ENCODE peak calls at places on chromosomes 1 and 21, in five cellular contexts. X is K562, E is HepG2, M is H1, R is GM12878. O is an unnamed sample.

GRCh38 chr21:27771938-27772505 is 805.1 kb upstream of the ADAMTS5 start:
- DNase-seq in X (no peak), M (no peak), R (no peak), E (no peak), O (no peak)

GRCh38 chr1:160834945-160835565 is 27.6 kb downstream of the CD244 start:
- DNase-seq in E (peak), M (no peak), R (no peak), X (peak), O (peak)

GRCh38 chr1:1306070-1306660 is 1.6 kb downstream of the ACAP3 start:
- DNase-seq in X (no peak), R (no peak), E (peak), M (no peak), O (no peak)

GRCh38 chr1:216330262-216330661 is 93.0 kb downstream of the USH2A start:
- DNase-seq in E (no peak), R (no peak), M (no peak), X (no peak), O (no peak)

GRCh38 chr1:115713906-115714305 is 54.6 kb downstream of the CASQ2 start:
- DNase-seq in R (no peak), M (no peak), E (no peak), X (no peak), O (no peak)

GRCh38 chr1:189405419-189405818 is 1072.2 kb downstream of the BRINP3 start:
- DNase-seq in X (no peak), M (no peak), E (no peak), R (no peak), O (no peak)

GRCh38 chr1:19957779-19958178 is 21.6 kb downstream of the PLA2G2A start:
- DNase-seq in E (peak), M (no peak), X (no peak), R (no peak), O (no peak)

GRCh38 chr1:204246876-204247275 is 33.1 kb upstream of the GOLT1A start:
- DNase-seq in R (no peak), E (no peak), M (no peak), X (no peak), O (no peak)

GRCh38 chr1:156337888-156338179 is 258 bp downstream of the CCT3 start:
- DNase-seq in R (no peak), E (no peak), M (no peak), X (no peak), O (no peak)

GRCh38 chr1:92066321-92066720 is 8.9 kb downstream of the SETSIP start:
- DNase-seq in M (no peak), R (no peak), X (no peak), E (no peak), O (no peak)

GRCh38 chr1:61445269-61445825 is 279.6 kb downstream of the TM2D1 start:
- DNase-seq in R (no peak), M (no peak), E (no peak), X (no peak), O (no peak)

GRCh38 chr1:47534040-47534328 is 96.1 kb downstream of the FOXD2 start:
- DNase-seq in X (no peak), E (no peak), R (no peak), M (no peak), O (no peak)

GRCh38 chr1:47532831-47533175 is 95.0 kb downstream of the FOXD2 start:
- DNase-seq in X (no peak), R (no peak), E (no peak), M (no peak), O (no peak)

GRCh38 chr1:47536646-47537118 is 98.8 kb downstream of the FOXD2 start:
- DNase-seq in M (no peak), E (no peak), R (no peak), X (no peak), O (no peak)

GRCh38 chr1:47534417-47534816 is 96.6 kb downstream of the FOXD2 start:
- DNase-seq in E (no peak), M (no peak), R (no peak), X (no peak), O (no peak)

DNA sequence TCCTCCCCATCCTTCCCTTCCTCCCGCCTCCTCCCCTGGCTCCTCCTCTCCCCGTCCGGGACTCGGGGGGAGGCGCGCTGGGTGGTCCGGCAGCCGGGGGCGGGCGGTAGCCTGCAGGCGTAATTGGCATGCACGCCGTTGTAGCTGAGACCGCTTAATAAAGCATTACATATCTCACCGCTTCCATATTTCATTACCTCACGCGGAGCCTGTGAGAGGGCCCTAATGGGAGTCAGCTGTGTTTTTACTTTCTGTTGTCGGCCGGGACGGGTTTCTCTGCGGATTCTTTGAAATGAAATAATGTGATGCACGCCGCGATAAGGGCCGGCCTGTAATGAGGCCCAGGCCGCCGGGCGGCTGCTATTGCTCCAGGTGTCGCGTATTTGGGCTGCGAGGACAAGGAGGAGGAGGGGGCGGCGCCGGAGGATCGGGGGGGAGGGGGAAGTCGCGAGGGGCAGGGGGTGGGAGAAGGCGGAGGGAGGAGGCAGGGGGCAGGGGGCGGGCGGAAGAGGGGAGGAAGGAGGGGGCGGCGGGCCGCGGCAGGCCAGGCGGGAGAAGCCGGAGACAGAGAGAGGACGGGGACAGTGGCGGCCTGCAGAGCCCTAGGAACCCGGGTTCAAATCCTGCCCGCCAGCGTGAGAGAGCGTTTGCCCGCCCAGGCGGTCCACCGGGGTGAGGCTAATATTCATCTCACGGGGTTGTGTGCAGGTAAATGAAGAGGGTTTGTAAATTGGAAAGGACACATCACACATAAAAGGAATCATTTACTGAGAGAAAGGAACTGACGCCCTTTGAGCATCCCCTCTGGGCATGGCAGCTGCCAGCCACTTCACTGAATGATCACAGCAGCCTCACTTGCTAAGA is 95.6 kb downstream of the FOXD2 start:
- DNase-seq in E (no peak), X (peak), R (no peak), M (peak), O (no peak)
- TF ChIP-seq SIN3A in E (no peak), X (no peak), R (no peak), M (no peak), O (no peak)

GRCh38 chr1:234899041-234899787 is 229.4 kb downstream of the TOMM20 start:
- DNase-seq in M (no peak), R (no peak), X (peak), E (peak), O (no peak)
- H2AFZ ChIP-seq in M (peak), R (no peak), X (peak), E (peak), O (no peak)

GRCh38 chr1:211324992-211325775 is 1.4 kb upstream of the TRAF5 start:
- DNase-seq in M (peak), X (no peak), R (no peak), E (no peak), O (no peak)

GRCh38 chr1:211326140-211326527 is 499 bp upstream of the TRAF5 start:
- DNase-seq in E (no peak), X (no peak), M (peak), R (no peak), O (no peak)

GRCh38 chr1:211328084-211328694 is 1.6 kb downstream of the TRAF5 start:
- DNase-seq in M (no peak), E (no peak), X (no peak), R (no peak), O (no peak)

GRCh38 chr1:211327341-211327921 is 798 bp downstream of the TRAF5 start:
- DNase-seq in R (no peak), X (no peak), E (no peak), M (no peak), O (no peak)

DNA sequence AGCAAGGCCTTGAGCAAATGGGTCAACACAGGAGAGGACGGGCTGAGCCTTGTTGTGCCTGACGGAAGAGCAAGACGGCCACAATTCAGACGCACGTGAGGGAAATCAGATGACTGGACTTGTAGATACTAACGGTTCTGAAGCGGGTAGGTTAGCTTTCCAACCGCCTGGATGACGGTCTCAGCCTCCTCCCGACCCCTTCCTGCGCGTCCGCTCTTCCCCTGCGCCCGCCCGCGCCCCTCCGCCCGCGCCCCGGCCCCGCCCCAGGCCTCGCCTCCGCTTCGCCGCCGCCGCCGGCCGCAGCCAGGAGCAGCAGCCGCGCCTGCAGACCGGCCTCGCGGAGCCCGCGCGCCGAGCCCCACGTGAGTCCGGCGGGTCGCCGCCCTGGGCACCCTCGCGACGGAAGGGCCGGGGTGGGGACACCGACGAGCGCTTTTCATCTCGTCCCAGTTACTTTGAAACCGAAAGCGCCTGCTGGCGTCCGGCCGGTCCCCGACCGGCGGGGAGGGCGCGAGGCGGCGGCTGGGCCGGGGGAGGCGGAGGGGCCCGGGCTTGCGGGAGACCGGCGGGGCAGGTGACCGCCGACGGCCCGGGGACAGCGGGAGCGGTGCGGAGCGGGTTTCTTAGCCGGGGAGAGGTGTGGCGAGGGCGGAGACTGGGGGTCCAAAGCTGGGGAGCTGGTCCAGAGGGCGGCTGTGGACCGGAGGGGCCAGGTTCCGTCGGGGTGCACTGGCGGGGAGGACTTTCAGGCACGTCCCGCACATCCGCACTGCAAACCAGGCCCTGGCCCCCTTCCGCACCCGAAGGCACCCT is at the start of gene TRAF5:
- DNase-seq in R (no peak), X (peak), M (peak), E (no peak), O (no peak)
- TF ChIP-seq ZNF274 in R (no peak), X (no peak), M (no peak), E (no peak), O (no peak)

GRCh38 chr1:236338096-236338495 is 56.0 kb upstream of the EDARADD start:
- DNase-seq in M (no peak), R (no peak), X (no peak), E (no peak), O (no peak)

GRCh38 chr1:236332092-236332758 is 50.5 kb upstream of the ERO1B start:
- DNase-seq in E (no peak), R (no peak), M (no peak), X (no peak), O (no peak)

GRCh38 chr1:236334893-236335545 is 53.3 kb upstream of the ERO1B start:
- DNase-seq in E (no peak), R (no peak), X (no peak), M (peak), O (no peak)

GRCh38 chr1:236341298-236341697 is 52.8 kb upstream of the EDARADD start:
- DNase-seq in X (no peak), E (no peak), M (peak), R (no peak), O (no peak)

DNA sequence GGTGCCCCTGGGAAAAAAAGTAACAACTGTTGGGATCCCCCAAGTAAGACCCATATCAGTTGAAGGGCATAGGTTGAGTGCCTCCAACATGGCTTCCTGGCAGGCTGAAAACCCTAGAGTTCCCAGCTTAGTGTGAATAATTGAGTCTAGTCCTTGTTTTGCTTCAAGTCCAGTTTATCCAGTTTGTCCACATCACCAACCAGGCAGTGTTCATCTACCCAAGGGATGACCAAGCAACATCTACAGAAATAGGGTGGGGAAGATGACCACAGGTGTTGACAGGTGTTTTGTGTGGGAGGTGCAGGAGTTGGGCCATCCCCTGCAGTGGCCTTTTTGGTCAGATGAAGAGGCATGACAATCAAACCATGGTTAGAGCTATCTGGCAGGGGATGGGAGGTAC is 54.3 kb upstream of the ERO1B start:
- DNase-seq in E (no peak), R (no peak), M (peak), X (no peak), O (no peak)
- TF ChIP-seq SIN3A in E (no peak), R (no peak), M (no peak), X (no peak), O (no peak)

GRCh38 chr1:51549901-51550300 is 30.8 kb upstream of the EPS15 start:
- DNase-seq in R (no peak), X (no peak), E (no peak), M (no peak), O (no peak)

GRCh38 chr1:51551081-51551480 is 32.0 kb upstream of the EPS15 start:
- DNase-seq in X (no peak), E (no peak), M (no peak), R (no peak), O (no peak)

GRCh38 chr1:51553911-51554310 is 34.8 kb upstream of the EPS15 start:
- DNase-seq in R (no peak), M (no peak), E (no peak), X (no peak), O (no peak)

GRCh38 chr1:51552929-51553807 is 34.1 kb upstream of the EPS15 start:
- DNase-seq in E (no peak), R (no peak), X (no peak), M (no peak), O (no peak)

DNA sequence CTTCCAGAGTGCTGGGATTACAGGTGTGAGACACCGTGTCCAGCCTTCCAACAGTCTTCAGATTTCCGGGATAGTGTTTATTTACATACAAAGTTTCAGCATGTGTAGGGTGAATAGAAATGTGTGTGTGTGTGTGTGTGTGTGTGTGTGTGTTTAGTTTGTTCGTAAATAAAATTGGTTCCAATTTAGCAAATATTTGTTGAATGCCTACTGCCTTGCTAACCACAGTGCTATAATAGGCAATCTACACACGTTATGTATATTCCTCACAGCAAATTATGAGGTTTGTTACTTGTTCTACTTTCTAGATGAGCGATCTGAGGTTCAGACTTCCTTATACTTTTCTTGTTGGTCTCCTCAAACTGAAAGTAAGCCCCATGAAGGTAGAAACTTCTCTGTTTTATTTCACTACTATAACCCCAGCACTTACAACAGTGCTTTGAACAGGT is 32.8 kb upstream of the EPS15 start:
- DNase-seq in M (no peak), E (no peak), X (no peak), R (no peak), O (no peak)
- H2AFZ ChIP-seq in M (no peak), E (no peak), X (no peak), R (peak), O (no peak)

GRCh38 chr1:233025156-233025555 is 74.7 kb downstream of the NTPCR start:
- DNase-seq in E (peak), X (no peak), M (peak), R (no peak), O (no peak)
- TF ChIP-seq ZNF274 in E (no peak), X (no peak), M (no peak), R (no peak), O (no peak)

DNA sequence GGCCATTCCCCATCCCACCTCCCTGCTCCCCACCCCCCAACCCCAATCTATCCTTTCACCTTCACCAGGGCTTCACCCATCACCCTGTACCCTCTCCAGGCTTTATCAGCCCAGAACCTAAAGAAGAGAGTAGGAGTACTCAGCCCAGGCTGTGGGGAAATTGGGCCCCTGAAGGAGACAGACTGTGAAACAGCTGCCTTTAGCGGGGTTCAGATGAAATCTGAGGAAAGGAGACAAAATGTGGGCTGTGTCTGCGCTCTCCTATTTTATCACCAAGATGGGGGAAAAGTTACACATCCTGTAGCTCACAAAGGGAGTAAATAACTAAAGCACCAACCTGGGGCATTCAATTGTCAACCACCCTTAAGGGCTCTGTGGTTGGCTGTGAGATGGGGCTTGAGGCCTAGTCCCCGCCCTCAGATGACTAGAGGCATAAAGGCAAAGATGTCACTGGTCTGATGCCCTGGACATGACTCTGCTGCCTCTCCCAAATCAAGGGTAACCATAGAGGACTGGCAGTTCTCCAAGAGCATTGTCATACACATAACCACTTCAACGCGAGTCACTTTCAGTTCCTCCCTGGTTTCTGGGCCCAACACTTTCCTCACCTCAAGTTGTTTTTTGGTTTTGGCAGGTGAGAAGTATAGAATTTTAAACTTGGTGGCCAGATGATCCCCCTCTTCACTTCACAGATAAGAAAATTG is 30.0 kb downstream of the SLC27A3 start:
- DNase-seq in X (no peak), M (no peak), E (no peak), R (peak), O (peak)
- TF ChIP-seq SIN3A in X (no peak), M (no peak), E (no peak), R (no peak), O (no peak)

DNA sequence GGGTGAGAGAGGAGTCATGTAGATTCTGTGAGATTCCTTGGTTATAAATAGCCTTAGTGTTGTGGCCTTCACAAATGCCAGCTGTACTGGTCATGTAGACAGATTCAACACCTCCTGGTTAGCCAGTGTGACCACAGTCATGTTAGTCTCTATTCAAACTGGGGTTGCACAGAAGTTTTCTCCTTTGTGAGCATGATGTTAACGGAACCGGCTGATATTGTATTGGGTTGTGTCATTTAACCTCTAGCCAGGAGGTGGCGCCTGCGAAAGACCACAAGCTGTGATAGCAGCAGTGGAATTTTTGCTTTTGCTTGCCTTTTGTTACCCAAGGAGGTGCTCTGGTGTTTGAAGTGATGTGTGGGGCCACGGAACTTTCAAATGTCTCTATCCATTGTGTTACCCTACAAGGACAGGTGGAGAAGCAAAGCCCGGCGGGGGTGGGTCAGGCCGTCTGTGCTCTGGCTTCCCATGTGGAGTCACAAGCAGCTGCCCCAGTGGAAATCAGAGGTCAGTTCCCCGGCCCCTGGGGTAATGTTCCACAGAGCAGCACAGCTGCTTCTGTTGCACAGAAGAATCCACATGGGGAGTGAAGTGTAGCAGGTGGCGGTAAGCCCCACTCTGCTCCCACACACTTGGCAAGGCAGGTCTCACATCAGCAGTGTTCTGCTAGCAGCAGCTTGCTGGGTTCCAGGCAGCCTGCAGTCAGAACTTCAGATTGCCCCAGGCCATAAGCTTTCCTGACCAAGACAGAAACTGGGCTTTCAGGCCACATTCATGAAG is 112.6 kb downstream of the ADAMTS1 start:
- DNase-seq in R (no peak), E (peak), M (peak), X (no peak), O (no peak)
- H2AFZ ChIP-seq in R (no peak), E (no peak), M (peak), X (no peak), O (no peak)

DNA sequence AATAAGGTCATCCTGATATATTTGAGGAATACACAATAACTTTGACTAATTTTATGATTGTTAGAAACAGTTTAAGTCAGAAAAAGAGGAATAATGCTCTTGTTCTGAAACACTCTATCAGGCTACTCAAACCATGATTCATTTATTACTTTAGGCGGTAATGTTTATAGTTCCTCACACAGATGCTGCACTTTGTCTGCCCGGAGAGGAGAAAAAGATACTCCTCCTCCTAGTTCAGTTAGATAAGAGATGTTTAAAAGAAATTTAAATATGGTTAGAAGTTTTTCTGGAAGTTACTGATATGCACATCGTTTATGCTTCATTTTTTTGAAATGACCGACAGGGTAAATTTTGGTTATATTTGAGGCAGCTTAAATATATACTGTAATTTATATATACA is 103.0 kb downstream of the ZMYM4 start:
- DNase-seq in E (no peak), X (peak), M (no peak), R (no peak), O (no peak)
- TF ChIP-seq ZNF274 in E (no peak), X (no peak), M (no peak), R (no peak), O (no peak)

O was measured in HCT116.